ENCODE peak calls at places on chromosomes 6 and 20, in seven cellular contexts. B, M, D, U, K, C and O are unnamed samples.

GRCh38 chr6:106145144-106145543 is 59.0 kb downstream of the PRDM1 start:
- DNase-seq in M (no peak), C (no peak), K (no peak), D (no peak), U (no peak), B (no peak), O (no peak)

GRCh38 chr6:11094411-11094851 is 797 bp downstream of the SMIM13 start:
- DNase-seq in K (no peak), C (peak), U (peak), D (peak), M (no peak), B (peak), O (peak)

GRCh38 chr20:57770852-57771746 is 61.3 kb upstream of the PMEPA1 start:
- DNase-seq in M (no peak), D (no peak), B (no peak), C (no peak), K (no peak), U (no peak), O (no peak)

GRCh38 chr6:143596857-143597256 is 80.9 kb upstream of the PHACTR2 start:
- DNase-seq in C (no peak), K (no peak), U (peak), D (no peak), B (peak), M (peak), O (no peak)

GRCh38 chr6:1263039-1263849 is 48.7 kb upstream of the FOXQ1 start:
- DNase-seq in C (no peak), M (no peak), U (peak), B (no peak), K (no peak), D (no peak), O (no peak)

GRCh38 chr20:59598625-59599310 is 5.6 kb upstream of the PHACTR3 start:
- DNase-seq in K (peak), M (no peak), B (no peak), D (peak), C (peak), U (peak), O (peak)

GRCh38 chr6:149075616-149076354 is 241.7 kb upstream of the TAB2 start:
- DNase-seq in K (no peak), C (no peak), M (no peak), B (no peak), D (no peak), U (peak), O (peak)

GRCh38 chr6:130779658-130780033 is 47.6 kb upstream of the SMLR1 start:
- DNase-seq in D (no peak), C (no peak), K (no peak), B (no peak), M (no peak), U (no peak), O (no peak)

GRCh38 chr6:169571123-169571962 is 130.5 kb downstream of the WDR27 start:
- DNase-seq in D (peak), M (no peak), K (no peak), U (peak), C (no peak), B (no peak), O (peak)

GRCh38 chr20:16699287-16699686 is 30.5 kb upstream of the SNRPB2 start:
- DNase-seq in M (no peak), B (no peak), D (no peak), U (peak), K (no peak), C (no peak), O (no peak)

GRCh38 chr6:75609639-75610590 is 8.2 kb downstream of the SENP6 start:
- DNase-seq in C (no peak), D (peak), B (no peak), M (peak), K (no peak), U (no peak), O (no peak)

GRCh38 chr6:106910999-106911949 is 63.3 kb downstream of the CD24 start:
- DNase-seq in K (no peak), M (no peak), C (no peak), U (no peak), D (no peak), B (no peak), O (no peak)

GRCh38 chr20:5638023-5638422 is 112.2 kb upstream of the SHLD1 start:
- DNase-seq in C (no peak), K (no peak), B (no peak), U (no peak), D (no peak), M (no peak), O (no peak)

GRCh38 chr6:9554806-9555205 is 860.1 kb downstream of the TFAP2A start:
- DNase-seq in D (no peak), M (no peak), B (no peak), C (no peak), K (no peak), U (peak), O (no peak)

GRCh38 chr20:20410678-20411077 is 42.8 kb downstream of the INSM1 start:
- DNase-seq in D (peak), B (no peak), M (no peak), C (peak), U (peak), K (no peak), O (no peak)

GRCh38 chr6:33217246-33217645 is 8.9 kb downstream of the RING1 start:
- DNase-seq in U (no peak), D (no peak), K (no peak), C (no peak), B (no peak), M (no peak), O (peak)

GRCh38 chr20:11814276-11814675 is 103.4 kb upstream of the BTBD3 start:
- DNase-seq in K (no peak), U (peak), D (no peak), C (no peak), B (peak), M (peak), O (peak)

GRCh38 chr6:104958178-104958520 is 1.2 kb downstream of the LIN28B start:
- DNase-seq in K (no peak), B (no peak), U (no peak), D (no peak), M (no peak), C (no peak), O (no peak)

GRCh38 chr20:23710771-23711170 is 21.9 kb upstream of the CST4 start:
- DNase-seq in D (no peak), B (no peak), K (no peak), M (no peak), C (no peak), U (no peak), O (no peak)

GRCh38 chr20:913306-913849 is 2.8 kb downstream of the ANGPT4 start:
- DNase-seq in U (no peak), K (no peak), D (no peak), B (no peak), C (peak), M (no peak), O (peak)

GRCh38 chr6:13485923-13486557 is 1.4 kb downstream of the GFOD1 start:
- DNase-seq in K (peak), D (peak), C (peak), U (peak), M (no peak), B (no peak), O (peak)

GRCh38 chr6:150189176-150189575 is 46.3 kb downstream of the PPP1R14C start:
- DNase-seq in M (no peak), B (no peak), C (no peak), D (no peak), U (no peak), K (no peak), O (no peak)

GRCh38 chr6:2196079-2196679 is 49.2 kb downstream of the GMDS start:
- DNase-seq in K (no peak), B (peak), U (peak), C (no peak), M (no peak), D (peak), O (peak)

GRCh38 chr20:51497542-51498467 is 44.7 kb downstream of the NFATC2 start:
- DNase-seq in M (no peak), U (no peak), K (peak), C (no peak), B (no peak), D (peak), O (peak)

GRCh38 chr6:38174806-38175495 is 355.4 kb downstream of the ZFAND3 start:
- DNase-seq in U (no peak), D (no peak), K (no peak), M (no peak), C (no peak), B (no peak), O (no peak)

GRCh38 chr6:4322846-4323309 is 187.5 kb upstream of the ECI2 start:
- DNase-seq in M (no peak), D (no peak), K (no peak), U (peak), C (no peak), B (peak), O (no peak)

GRCh38 chr20:46735436-46735835 is 26.0 kb downstream of the SLC2A10 start:
- DNase-seq in U (no peak), C (no peak), K (no peak), B (no peak), D (no peak), M (no peak), O (no peak)

GRCh38 chr6:158488065-158488464 is 71.8 kb upstream of the TMEM181 start:
- DNase-seq in D (peak), K (no peak), M (peak), C (no peak), B (peak), U (peak), O (peak)

GRCh38 chr6:166395778-166396177 is 13.0 kb upstream of the MPC1 start:
- DNase-seq in C (no peak), M (no peak), D (no peak), K (no peak), B (no peak), U (no peak), O (no peak)

GRCh38 chr6:158374020-158374419 is 61.8 kb downstream of the TULP4 start:
- DNase-seq in M (no peak), C (no peak), K (no peak), U (peak), D (no peak), B (peak), O (no peak)

GRCh38 chr20:41854765-41855164 is 236.6 kb upstream of the CHD6 start:
- DNase-seq in M (no peak), C (no peak), D (no peak), K (no peak), B (no peak), U (no peak), O (no peak)

GRCh38 chr20:17471606-17472187 is 59.5 kb downstream of the BFSP1 start:
- DNase-seq in U (no peak), D (no peak), M (no peak), C (no peak), K (no peak), B (no peak), O (no peak)

GRCh38 chr6:80543151-80543550 is 436.7 kb downstream of the BCKDHB start:
- DNase-seq in U (no peak), M (no peak), D (no peak), C (no peak), B (no peak), K (no peak), O (no peak)

GRCh38 chr20:20207291-20207690 is 155.0 kb downstream of the CFAP61 start:
- DNase-seq in B (no peak), U (no peak), D (no peak), M (no peak), C (no peak), K (no peak), O (no peak)

GRCh38 chr6:132931937-132932336 is 117.6 kb downstream of the RPS12 start:
- DNase-seq in K (no peak), M (no peak), B (peak), D (peak), U (peak), C (no peak), O (peak)

GRCh38 chr20:43915209-43916072 is 789 bp downstream of the TOX2 start:
- DNase-seq in K (no peak), U (peak), B (no peak), D (peak), M (no peak), C (no peak), O (no peak)

GRCh38 chr6:48315051-48315719 is 204.2 kb upstream of the PTCHD4 start:
- DNase-seq in C (no peak), B (no peak), K (no peak), M (no peak), D (no peak), U (no peak), O (no peak)

GRCh38 chr6:116287668-116288282 is 8.0 kb upstream of the TSPYL1 start:
- DNase-seq in B (no peak), C (no peak), U (peak), K (no peak), M (no peak), D (peak), O (no peak)

GRCh38 chr6:34970487-34970886 is 81.4 kb downstream of the ANKS1A start:
- DNase-seq in U (no peak), M (no peak), C (no peak), D (no peak), B (no peak), K (no peak), O (no peak)

GRCh38 chr6:34970962-34971361 is 81.9 kb downstream of the ANKS1A start:
- DNase-seq in U (peak), D (no peak), C (no peak), K (no peak), M (peak), B (no peak), O (peak)

GRCh38 chr6:34969662-34970265 is 80.7 kb downstream of the ANKS1A start:
- DNase-seq in K (no peak), C (no peak), B (no peak), M (no peak), U (peak), D (no peak), O (peak)

GRCh38 chr6:34974249-34974642 is 85.2 kb downstream of the ANKS1A start:
- DNase-seq in B (no peak), M (no peak), C (no peak), K (peak), U (no peak), D (no peak), O (no peak)

GRCh38 chr6:34973547-34974248 is 84.6 kb downstream of the ANKS1A start:
- DNase-seq in U (peak), M (no peak), B (no peak), K (peak), C (no peak), D (no peak), O (no peak)
- TF ChIP-seq CTCF in U (peak), M (peak), B (peak), K (no peak), C (peak), D (peak), O (peak)

GRCh38 chr20:9677224-9677623 is 161.7 kb downstream of the PAK5 start:
- DNase-seq in U (no peak), K (no peak), D (no peak), C (no peak), M (no peak), B (no peak), O (no peak)
- TF ChIP-seq CTCF in U (no peak), K (no peak), D (no peak), C (no peak), M (no peak), B (no peak), O (no peak)

DNA sequence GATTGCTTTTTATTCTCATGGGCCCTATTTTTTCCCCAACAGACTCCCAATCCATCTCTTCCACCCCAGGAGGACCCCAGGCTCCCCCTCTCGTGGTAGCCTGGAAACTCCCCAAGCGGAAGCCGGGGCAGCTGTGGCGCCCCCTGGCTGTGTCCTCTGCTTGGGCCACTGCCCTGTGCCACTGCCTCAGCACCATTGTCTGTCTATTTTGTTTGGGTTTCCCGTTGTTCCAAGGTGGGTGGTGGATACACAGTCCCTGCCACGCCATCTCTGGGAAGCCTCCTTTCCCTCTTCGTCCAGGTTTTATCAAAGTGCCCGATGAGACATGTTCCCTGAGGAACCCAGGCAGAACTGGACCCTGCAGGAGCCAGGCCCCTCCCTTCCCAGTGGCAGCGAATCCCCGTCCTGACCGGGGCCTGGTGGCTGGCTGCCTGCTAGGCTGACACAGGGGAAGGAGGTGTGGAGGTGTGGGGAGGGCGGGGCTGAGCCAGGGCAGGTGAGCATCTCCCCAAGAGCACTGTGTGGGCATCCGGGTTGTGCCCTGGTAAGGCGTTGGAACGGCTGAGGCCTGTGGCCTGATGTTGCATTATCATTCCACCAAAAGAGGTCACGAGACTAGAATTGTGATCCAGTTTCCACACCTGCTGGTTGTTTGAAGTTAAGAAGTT is 228.2 kb downstream of the CDH4 start:
- DNase-seq in M (no peak), D (no peak), C (no peak), U (no peak), B (no peak), K (no peak), O (no peak)
- TF ChIP-seq CTCF in M (no peak), D (no peak), C (no peak), U (peak), B (peak), K (no peak), O (no peak)

GRCh38 chr6:160068346-160068745 is 53.3 kb upstream of the SLC22A1 start:
- DNase-seq in K (no peak), B (no peak), U (no peak), D (no peak), C (no peak), M (no peak), O (no peak)
- TF ChIP-seq CTCF in K (no peak), B (no peak), U (no peak), D (no peak), C (no peak), M (no peak), O (no peak)

DNA sequence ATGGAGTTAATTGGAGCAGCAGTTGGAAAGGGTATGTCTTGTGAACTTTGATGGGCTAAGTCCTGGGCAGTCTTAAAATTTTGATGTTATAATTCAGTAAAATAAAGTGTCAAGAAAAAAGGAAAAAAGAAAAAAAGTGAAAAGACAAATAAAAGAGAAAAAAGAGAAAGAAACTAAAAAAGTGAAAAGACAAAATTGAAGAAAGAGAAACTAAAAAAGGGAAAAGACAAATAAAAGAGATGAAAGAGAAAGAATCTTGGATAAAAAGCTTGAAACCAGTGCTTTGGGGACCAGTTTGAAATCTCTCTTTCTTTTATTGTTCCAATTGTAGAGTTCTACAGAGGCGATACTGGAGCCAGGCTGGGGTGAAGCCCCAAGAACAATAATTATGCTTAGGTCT is 12.0 kb upstream of the PGK2 start:
- DNase-seq in K (no peak), M (no peak), U (no peak), D (no peak), C (no peak), B (no peak), O (no peak)
- TF ChIP-seq CTCF in K (no peak), M (no peak), U (no peak), D (no peak), C (no peak), B (no peak), O (no peak)

GRCh38 chr20:34709836-34710567 is 5.9 kb downstream of the TP53INP2 start:
- DNase-seq in C (peak), U (peak), K (no peak), M (no peak), D (peak), B (peak), O (peak)
- TF ChIP-seq CTCF in C (no peak), U (no peak), K (no peak), M (peak), D (peak), B (peak), O (peak)

GRCh38 chr6:25174678-25175077 is 104.5 kb upstream of the CARMIL1 start:
- DNase-seq in U (no peak), D (no peak), M (no peak), K (no peak), B (no peak), C (no peak), O (no peak)

GRCh38 chr6:25175656-25176055 is 103.5 kb upstream of the CARMIL1 start:
- DNase-seq in C (no peak), K (no peak), B (no peak), D (no peak), M (no peak), U (no peak), O (no peak)

GRCh38 chr6:25177629-25178028 is 101.5 kb upstream of the CARMIL1 start:
- DNase-seq in D (no peak), U (no peak), B (no peak), K (no peak), C (no peak), M (no peak), O (no peak)

GRCh38 chr6:25175216-25175615 is 104.0 kb upstream of the CARMIL1 start:
- DNase-seq in B (no peak), U (peak), M (no peak), K (no peak), D (peak), C (no peak), O (no peak)

GRCh38 chr6:25176466-25176865 is 102.7 kb upstream of the CARMIL1 start:
- DNase-seq in K (no peak), U (no peak), C (no peak), D (no peak), M (no peak), B (no peak), O (peak)
- TF ChIP-seq CTCF in K (no peak), U (no peak), C (no peak), D (no peak), M (no peak), B (no peak), O (no peak)

DNA sequence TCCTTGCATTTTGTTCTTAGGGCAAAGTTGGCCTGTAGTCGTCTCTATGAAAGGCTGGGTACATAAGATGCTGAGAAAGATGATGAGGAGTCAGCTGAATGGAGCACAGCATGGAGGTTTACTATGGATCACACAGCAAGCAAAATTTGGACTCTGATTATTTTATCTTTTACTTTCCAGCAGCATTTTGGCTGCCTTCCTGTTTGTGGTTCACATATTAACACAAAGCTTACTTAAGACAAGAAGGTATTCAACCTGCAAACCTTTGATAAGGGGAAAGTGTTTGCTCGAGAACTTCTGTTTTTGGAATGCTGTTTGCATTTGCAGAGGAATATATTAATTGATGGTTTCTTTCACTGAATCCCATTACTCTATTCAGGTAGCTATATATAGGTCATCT is 103.1 kb upstream of the ENPP5 start:
- DNase-seq in D (no peak), U (no peak), K (no peak), M (no peak), B (no peak), C (no peak), O (no peak)
- TF ChIP-seq CTCF in D (no peak), U (no peak), K (no peak), M (no peak), B (no peak), C (no peak), O (no peak)

DNA sequence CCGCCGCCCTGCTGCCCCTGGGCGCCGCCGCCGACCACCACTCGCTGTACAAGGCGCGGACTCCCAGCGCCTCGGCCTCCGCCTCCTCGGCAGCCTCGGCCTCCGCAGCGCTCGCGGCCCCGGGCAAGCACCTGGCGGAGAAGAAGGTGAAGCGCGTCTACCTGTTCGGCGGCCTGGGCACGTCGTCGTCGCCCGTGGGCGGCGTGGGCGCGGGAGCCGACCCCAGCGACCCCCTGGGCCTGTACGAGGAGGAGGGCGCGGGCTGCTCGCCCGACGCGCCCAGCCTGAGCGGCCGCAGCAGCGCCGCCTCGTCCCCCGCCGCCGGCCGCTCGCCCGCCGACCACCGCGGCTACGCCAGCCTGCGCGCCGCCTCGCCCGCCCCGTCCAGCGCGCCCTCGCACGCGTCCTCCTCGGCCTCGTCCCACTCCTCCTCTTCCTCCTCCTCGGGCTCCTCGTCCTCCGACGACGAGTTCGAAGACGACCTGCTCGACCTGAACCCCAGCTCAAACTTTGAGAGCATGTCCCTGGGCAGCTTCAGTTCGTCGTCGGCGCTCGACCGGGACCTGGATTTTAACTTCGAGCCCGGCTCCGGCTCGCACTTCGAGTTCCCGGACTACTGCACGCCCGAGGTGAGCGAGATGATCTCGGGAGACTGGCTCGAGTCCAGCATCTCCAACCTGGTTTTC is 1.9 kb downstream of the SOX4 start:
- DNase-seq in U (peak), K (no peak), C (peak), M (no peak), D (no peak), B (no peak), O (peak)
- TF ChIP-seq CTCF in U (no peak), K (no peak), C (no peak), M (no peak), D (no peak), B (no peak), O (no peak)